ENCODE peak calls at places on chromosomes 7 and 10, in seven cellular contexts. One of them, this sample, is unnamed.

GRCh38 chr7:82081644-82082224 is 311.9 kb upstream of the HGF start:
- DNase-seq in uterus: no peak
- DNase-seq in MCF 10A: no peak
- DNase-seq in HAP-1: no peak
- DNase-seq in RWPE1: no peak
- DNase-seq in stromal cell of bone marrow: no peak
- DNase-seq in NCI-H2171: no peak
- DNase-seq in this sample: no peak

GRCh38 chr7:100444311-100445278 is 8.3 kb upstream of the PPP1R35 start:
- DNase-seq in NCI-H2171: no peak
- DNase-seq in HAP-1: no peak
- DNase-seq in RWPE1: no peak
- DNase-seq in stromal cell of bone marrow: peak
- DNase-seq in uterus: peak
- DNase-seq in MCF 10A: peak
- DNase-seq in this sample: no peak

GRCh38 chr7:120272261-120272895 is 597 bp upstream of the KCND2 start:
- DNase-seq in MCF 10A: peak
- DNase-seq in RWPE1: peak
- DNase-seq in uterus: peak
- DNase-seq in HAP-1: peak
- DNase-seq in stromal cell of bone marrow: peak
- DNase-seq in NCI-H2171: peak
- DNase-seq in this sample: peak

GRCh38 chr10:865257-865656 is 66.2 kb downstream of the LARP4B start:
- DNase-seq in NCI-H2171: no peak
- DNase-seq in HAP-1: no peak
- DNase-seq in MCF 10A: no peak
- DNase-seq in RWPE1: no peak
- DNase-seq in uterus: no peak
- DNase-seq in stromal cell of bone marrow: no peak
- DNase-seq in this sample: no peak

GRCh38 chr7:1912472-1913289 is 242.6 kb downstream of the ELFN1 start:
- DNase-seq in NCI-H2171: no peak
- DNase-seq in MCF 10A: no peak
- DNase-seq in RWPE1: no peak
- DNase-seq in HAP-1: no peak
- DNase-seq in uterus: peak
- DNase-seq in stromal cell of bone marrow: no peak
- DNase-seq in this sample: peak

GRCh38 chr10:121735248-121735647 is 137.0 kb upstream of the FGFR2 start:
- DNase-seq in NCI-H2171: no peak
- DNase-seq in MCF 10A: no peak
- DNase-seq in HAP-1: no peak
- DNase-seq in uterus: no peak
- DNase-seq in RWPE1: no peak
- DNase-seq in stromal cell of bone marrow: no peak
- DNase-seq in this sample: no peak

GRCh38 chr10:72243822-72244437 is 27.9 kb upstream of the ASCC1 start:
- DNase-seq in uterus: peak
- DNase-seq in NCI-H2171: peak
- DNase-seq in HAP-1: peak
- DNase-seq in RWPE1: no peak
- DNase-seq in MCF 10A: peak
- DNase-seq in stromal cell of bone marrow: peak
- DNase-seq in this sample: peak

GRCh38 chr10:131022369-131022768 is 289.2 kb downstream of the TCERG1L start:
- DNase-seq in HAP-1: no peak
- DNase-seq in stromal cell of bone marrow: no peak
- DNase-seq in uterus: no peak
- DNase-seq in RWPE1: no peak
- DNase-seq in NCI-H2171: no peak
- DNase-seq in MCF 10A: no peak
- DNase-seq in this sample: no peak

GRCh38 chr7:135845415-135846075 is 96.9 kb upstream of the FAM180A start:
- DNase-seq in uterus: no peak
- DNase-seq in NCI-H2171: no peak
- DNase-seq in RWPE1: no peak
- DNase-seq in HAP-1: no peak
- DNase-seq in stromal cell of bone marrow: no peak
- DNase-seq in MCF 10A: no peak
- DNase-seq in this sample: no peak

GRCh38 chr7:46032936-46033335 is 111.9 kb upstream of the IGFBP3 start:
- DNase-seq in stromal cell of bone marrow: no peak
- DNase-seq in MCF 10A: peak
- DNase-seq in NCI-H2171: no peak
- DNase-seq in RWPE1: peak
- DNase-seq in uterus: no peak
- DNase-seq in HAP-1: no peak
- DNase-seq in this sample: no peak

This sample was measured in astrocyte of the cerebellum.